ENCODE peak calls at places on chromosome 2, in six cellular contexts. I is HCT116, W is body of pancreas, P is thoracic aorta, Y is spleen, Q is hepatocyte. D is an unnamed sample.

GRCh38 chr2:227661827-227662226 is 4.8 kb upstream of the SCYGR5 start:
- DNase-seq in Y (no peak), I (no peak), P (no peak), W (no peak), Q (no peak), D (no peak)

GRCh38 chr2:200618590-200619021 is 32.8 kb downstream of the AOX1 start:
- DNase-seq in Y (no peak), Q (peak; percentile 16), I (no peak), P (no peak), W (no peak), D (no peak)

GRCh38 chr2:224584111-224584764 is 925 bp downstream of the CUL3 start:
- DNase-seq in P (no peak), Y (peak; percentile 88), I (no peak), W (peak; percentile 29), Q (peak; percentile 42), D (peak; percentile 51)

GRCh38 chr2:164754157-164755093 is 87.2 kb downstream of the COBLL1 start:
- DNase-seq in I (no peak), W (no peak), Q (no peak), Y (no peak), P (no peak), D (no peak)

GRCh38 chr2:73986085-73986680 is 1.5 kb downstream of the TET3 start:
- DNase-seq in P (no peak), Y (peak; percentile 82), W (no peak), Q (no peak), I (no peak), D (no peak)

GRCh38 chr2:239606955-239607794 is 206.4 kb upstream of the HDAC4 start:
- DNase-seq in Y (no peak), P (no peak), I (no peak), W (no peak), Q (no peak), D (no peak)

GRCh38 chr2:141925511-141925910 is 205.3 kb downstream of the LRP1B start:
- DNase-seq in P (no peak), Y (no peak), W (no peak), I (no peak), Q (no peak), D (no peak)

GRCh38 chr2:120769076-120769786 is 33.6 kb downstream of the GLI2 start:
- DNase-seq in Y (peak; percentile 63), I (no peak), W (no peak), Q (no peak), P (no peak), D (no peak)

GRCh38 chr2:73243884-73244570 is 9.9 kb downstream of the CCT7 start:
- DNase-seq in Y (no peak), W (no peak), Q (no peak), I (no peak), P (no peak), D (peak; percentile 62)

GRCh38 chr2:145918951-145919350 is 1399.0 kb upstream of the ZEB2 start:
- DNase-seq in P (no peak), Y (no peak), W (no peak), I (no peak), Q (no peak), D (peak; percentile 11)

GRCh38 chr2:53129851-53130250 is 637.8 kb upstream of the CHAC2 start:
- DNase-seq in Q (no peak), I (peak; percentile 28), W (no peak), Y (no peak), P (no peak), D (peak; percentile 51)

GRCh38 chr2:14843507-14844204 is 211.1 kb downstream of the LRATD1 start:
- DNase-seq in W (no peak), P (no peak), I (no peak), Y (no peak), Q (no peak), D (no peak)

GRCh38 chr2:58739033-58739432 is 497.9 kb upstream of the FANCL start:
- DNase-seq in P (no peak), Q (no peak), W (peak; percentile 76), Y (no peak), I (no peak), D (no peak)

GRCh38 chr2:71700880-71701397 is 247.6 kb downstream of the DYSF start:
- DNase-seq in W (peak; percentile 31), Y (peak; percentile 55), Q (no peak), P (peak; percentile 57), I (no peak), D (peak; percentile 82)

GRCh38 chr2:232502901-232503791 is 15.5 kb upstream of the ECEL1 start:
- DNase-seq in P (no peak), Y (no peak), Q (peak; percentile 79), I (no peak), W (peak; percentile 27), D (peak; percentile 61)

GRCh38 chr2:84880645-84881521 is at the start of gene TRABD2A:
- DNase-seq in W (no peak), I (no peak), Y (peak; percentile 91), Q (peak; percentile 34), P (no peak), D (peak; percentile 38)

GRCh38 chr2:65024149-65024829 is 31.9 kb upstream of the CEP68 start:
- DNase-seq in W (no peak), P (no peak), Q (no peak), I (peak; percentile 12), Y (no peak), D (peak; percentile 20)

GRCh38 chr2:224780814-224781213 is 64.6 kb upstream of the CCDC195 start:
- DNase-seq in Y (no peak), I (no peak), Q (no peak), P (no peak), W (no peak), D (no peak)

GRCh38 chr2:88735853-88736252 is 44.4 kb downstream of the RPIA start:
- DNase-seq in P (no peak), Q (peak; percentile 13), W (no peak), I (peak; percentile 37), Y (no peak), D (no peak)

GRCh38 chr2:221641181-221641871 is 69.2 kb upstream of the EPHA4 start:
- DNase-seq in Q (no peak), P (no peak), W (no peak), Y (no peak), I (no peak), D (no peak)

GRCh38 chr2:128260239-128261138 is 58.2 kb downstream of the HS6ST1 start:
- DNase-seq in Y (no peak), W (no peak), Q (peak; percentile 90), P (peak; percentile 21), I (peak; percentile 4), D (peak; percentile 86)

GRCh38 chr2:179422037-179422643 is 157.5 kb upstream of the SESTD1 start:
- DNase-seq in P (peak; percentile 11), Y (no peak), Q (peak; percentile 81), I (peak; percentile 58), W (peak; percentile 79), D (peak; percentile 82)

GRCh38 chr2:111168528-111168929 is 47.8 kb downstream of the BCL2L11 start:
- DNase-seq in W (peak; percentile 61), Q (peak; percentile 68), P (no peak), Y (no peak), I (peak; percentile 48), D (peak; percentile 72)

GRCh38 chr2:7419814-7420213 is 502.6 kb downstream of the RNF144A start:
- DNase-seq in Y (no peak), P (no peak), I (no peak), W (no peak), Q (no peak), D (no peak)

GRCh38 chr2:9771481-9772017 is 71.7 kb upstream of the TAF1B start:
- DNase-seq in I (no peak), P (no peak), Y (no peak), W (no peak), Q (peak; percentile 73), D (peak; percentile 55)

GRCh38 chr2:37569986-37570688 is 101.3 kb downstream of the CDC42EP3 start:
- DNase-seq in I (no peak), W (no peak), Y (no peak), P (no peak), Q (no peak), D (no peak)
- H3K4me1 ChIP-seq in I (no peaks in the 10 kb centered on the region), W (no peaks in the 10 kb centered on the region), Y (peaks cover 6% of the 10 kb centered on the region), P (peaks cover 12% of the 10 kb centered on the region), Q (peaks cover 20% of the 10 kb centered on the region), D (peaks cover 3% of the 10 kb centered on the region)

DNA sequence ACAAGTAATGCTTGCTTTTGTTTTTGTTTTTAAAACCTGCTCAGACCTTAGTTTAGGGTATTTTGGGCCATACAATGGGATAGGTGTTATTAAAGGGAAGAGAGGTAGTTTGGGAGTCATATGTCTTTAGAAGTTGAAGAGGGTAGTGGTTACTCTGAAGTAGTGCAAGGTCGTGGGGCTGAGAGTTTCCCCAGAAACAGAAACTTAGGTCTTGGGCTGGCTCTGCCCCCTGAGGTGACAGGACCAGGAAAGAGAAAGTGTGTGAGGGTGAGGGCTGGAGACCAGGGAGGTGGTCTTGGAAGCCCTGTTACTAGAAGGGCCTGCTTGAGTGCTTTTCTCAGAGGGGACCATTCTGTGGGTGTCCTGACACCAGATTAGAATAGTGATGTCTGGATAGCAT is 500.5 kb upstream of the SPHKAP start:
- DNase-seq in I (no peak), W (no peak), P (no peak), Y (no peak), Q (no peak), D (no peak)
- H3K4me3 ChIP-seq in I (no peak overlapping the region), W (no peak overlapping the region), P (no peak overlapping the region), Y (no peak overlapping the region), Q (no peak overlapping the region), D (no peak overlapping the region)

DNA sequence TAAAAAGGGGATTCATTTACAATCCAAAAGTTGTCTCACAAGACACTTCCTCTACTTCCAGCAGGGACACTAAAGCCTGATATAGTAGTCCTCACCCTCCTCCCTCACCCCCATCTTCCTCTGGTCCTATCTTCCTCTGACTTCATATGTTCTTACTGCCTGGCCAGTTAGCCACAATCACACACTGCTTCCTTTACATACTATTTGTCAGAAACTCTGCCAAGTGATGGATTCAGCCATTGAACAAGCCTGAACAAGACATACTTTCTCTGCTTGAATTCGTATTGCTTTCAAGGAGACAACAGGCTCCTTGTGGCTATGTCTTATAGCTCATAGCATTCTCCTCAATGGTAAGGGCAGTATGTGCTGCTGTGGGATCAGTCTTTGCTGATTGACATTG is 672.2 kb downstream of the BCL11A start:
- DNase-seq in Y (no peak), W (no peak), I (no peak), P (no peak), Q (no peak), D (no peak)
- H3K4me1 ChIP-seq in Y (peaks cover 10% of the 10 kb centered on the region), W (peaks cover 3% of the 10 kb centered on the region), I (no peaks in the 10 kb centered on the region), P (no peaks in the 10 kb centered on the region), Q (no peaks in the 10 kb centered on the region), D (peaks cover 52% of the 10 kb centered on the region)

GRCh38 chr2:240820607-240821428 is 799 bp upstream of the KIF1A start:
- DNase-seq in I (no peak), Y (peak; percentile 64), W (no peak), Q (peak; percentile 47), P (no peak), D (no peak)

GRCh38 chr2:240822280-240822847 is 2.3 kb upstream of the KIF1A start:
- DNase-seq in W (no peak), I (no peak), Q (no peak), Y (no peak), P (no peak), D (no peak)

GRCh38 chr2:240820014-240820606 is at the start of gene KIF1A:
- DNase-seq in W (peak; percentile 78), I (no peak), Q (peak; percentile 83), P (no peak), Y (peak; percentile 44), D (no peak)

GRCh38 chr2:240819404-240820013 is 510 bp downstream of the KIF1A start:
- DNase-seq in Y (no peak), Q (peak; percentile 55), W (peak; percentile 76), I (no peak), P (no peak), D (no peak)

DNA sequence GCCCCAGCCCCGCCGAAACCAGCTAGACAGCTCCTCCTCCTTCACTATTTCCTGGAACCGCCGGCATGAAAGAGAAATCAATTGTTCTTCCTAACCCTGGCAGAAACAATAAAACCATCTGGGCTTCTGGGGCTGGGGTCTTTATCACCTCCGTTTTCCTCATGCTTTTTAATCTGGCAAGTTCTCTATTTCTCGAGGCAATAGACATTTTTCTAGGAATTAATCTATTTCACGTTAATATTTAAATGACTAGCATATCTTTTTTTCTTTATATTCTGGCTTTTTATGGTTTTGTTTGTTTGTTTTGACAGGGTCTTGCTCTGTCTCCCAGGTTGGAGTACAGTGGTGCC is 1.4 kb upstream of the KIF1A start:
- DNase-seq in I (no peak), P (no peak), Y (no peak), Q (no peak), W (no peak), D (no peak)
- H3K4me3 ChIP-seq in I (no peak overlapping the region), P (no peak overlapping the region), Y (no peak overlapping the region), Q (no peak overlapping the region), W (no peak overlapping the region), D (no peak overlapping the region)